ENCODE peak calls at places on chromosome 1, in ten cellular contexts. O, R, V, C, B, D, X, E, S and M are unnamed samples.

GRCh38 chr1:156704166-156704711 is 1.1 kb downstream of the CRABP2 start:
- DNase-seq in S (no peak), O (no peak), D (no peak), C (no peak), B (no peak), X (no peak), E (no peak), V (no peak), R (no peak), M (no peak)

GRCh38 chr1:211653329-211653728 is 22.1 kb downstream of the NEK2 start:
- DNase-seq in S (no peak), O (no peak), C (no peak), R (no peak), D (no peak), V (no peak), X (peak; percentile 28), E (no peak), B (no peak), M (no peak)

GRCh38 chr1:234488954-234489691 is 10.1 kb upstream of the TARBP1 start:
- DNase-seq in O (no peak), S (no peak), R (no peak), B (no peak), D (no peak), X (peak; percentile 35), E (no peak), C (no peak), V (no peak), M (no peak)

GRCh38 chr1:15260418-15261154 is 13.6 kb downstream of the FHAD1 start:
- DNase-seq in D (no peak), C (no peak), O (no peak), S (no peak), R (no peak), X (peak; percentile 44), E (peak; percentile 53), V (peak; percentile 26), B (no peak), M (peak; percentile 28)

GRCh38 chr1:31151402-31151801 is 85.9 kb upstream of the PUM1 start:
- DNase-seq in V (no peak), O (no peak), E (no peak), X (peak; percentile 22), B (no peak), C (no peak), S (no peak), D (no peak), R (no peak), M (no peak)

GRCh38 chr1:84583648-84584047 is 9.4 kb upstream of the CTBS start:
- DNase-seq in R (no peak), V (no peak), O (no peak), C (no peak), S (no peak), X (no peak), D (no peak), E (peak; percentile 62), B (no peak), M (no peak)

GRCh38 chr1:20496241-20496661 is 10.2 kb upstream of the CAMK2N1 start:
- DNase-seq in X (peak; percentile 100), O (no peak), E (peak; percentile 46), V (peak; percentile 61), D (no peak), R (peak; percentile 35), B (no peak), S (no peak), C (peak; percentile 62), M (no peak)

GRCh38 chr1:118986291-118986838 is 1.8 kb downstream of the TBX15 start:
- DNase-seq in B (no peak), E (peak; percentile 65), X (no peak), V (peak; percentile 55), R (no peak), D (no peak), S (no peak), C (no peak), O (no peak), M (no peak)

GRCh38 chr1:47592296-47592975 is 154.6 kb downstream of the FOXD2 start:
- DNase-seq in V (no peak), D (no peak), C (no peak), B (no peak), X (no peak), O (peak; percentile 11), S (no peak), R (no peak), E (no peak), M (no peak)

GRCh38 chr1:162561616-162562451 is at the start of gene UAP1:
- DNase-seq in O (no peak), V (peak; percentile 29), D (no peak), E (peak; percentile 31), B (no peak), R (no peak), C (peak; percentile 8), X (no peak), S (no peak), M (no peak)

GRCh38 chr1:67941155-67941554 is 107.9 kb upstream of the GNG12 start:
- DNase-seq in B (no peak), X (no peak), D (no peak), C (no peak), V (no peak), O (no peak), R (no peak), E (no peak), S (no peak), M (no peak)

GRCh38 chr1:21308330-21308729 is 18.1 kb upstream of the ECE1 start:
- DNase-seq in O (no peak), B (no peak), R (no peak), S (no peak), E (no peak), D (no peak), X (no peak), V (no peak), C (no peak), M (no peak)

GRCh38 chr1:29280780-29281131 is 44.4 kb downstream of the PTPRU start:
- DNase-seq in O (no peak), D (no peak), B (no peak), C (no peak), R (no peak), S (no peak), X (peak; percentile 85), V (no peak), E (peak; percentile 19), M (no peak)

GRCh38 chr1:13813398-13814012 is 113.5 kb downstream of the PRDM2 start:
- DNase-seq in S (no peak), C (peak; percentile 50), X (no peak), R (peak; percentile 72), E (peak; percentile 42), D (no peak), O (peak; percentile 55), B (peak; percentile 33), V (peak; percentile 30), M (peak; percentile 30)

GRCh38 chr1:62637392-62638105 is 40.2 kb downstream of the ANGPTL3 start:
- DNase-seq in R (no peak), E (peak; percentile 16), S (no peak), O (no peak), D (no peak), C (no peak), B (no peak), V (no peak), X (peak; percentile 5), M (no peak)

GRCh38 chr1:229344937-229345684 is 2.3 kb upstream of the CCSAP start:
- DNase-seq in B (no peak), R (no peak), E (peak; percentile 17), C (no peak), S (no peak), V (no peak), O (no peak), D (no peak), X (no peak), M (no peak)

GRCh38 chr1:197733324-197733723 is 42.0 kb downstream of the DENND1B start:
- DNase-seq in O (no peak), X (no peak), V (no peak), B (no peak), C (no peak), D (no peak), R (no peak), E (no peak), S (no peak), M (no peak)

GRCh38 chr1:18199462-18199861 is 91.9 kb downstream of the IGSF21 start:
- DNase-seq in D (no peak), V (no peak), B (no peak), S (no peak), O (no peak), X (no peak), E (no peak), R (no peak), C (no peak), M (no peak)

GRCh38 chr1:204384636-204385354 is 25.1 kb upstream of the PLEKHA6 start:
- DNase-seq in R (no peak), X (peak; percentile 60), V (peak; percentile 90), B (no peak), E (no peak), S (no peak), C (peak; percentile 75), O (no peak), D (peak; percentile 66), M (no peak)